ENCODE peak calls at places on chromosomes 16 and 17, in seven cellular contexts. W is mammary epithelial cell, P is colonic mucosa, S is adrenal gland, C is HFF-Myc, G is glutamatergic neuron, M is progenitor cell of endocrine pancreas. K is an unnamed sample.

GRCh38 chr16:57361384-57361783 is 2.8 kb downstream of the CCL22 start:
- DNase-seq in P (no peak), W (no peak), C (no peak), M (no peak), G (no peak), S (no peak), K (no peak)

GRCh38 chr17:46841561-46842379 is 9.6 kb upstream of the WNT9B start:
- DNase-seq in M (peak; percentile 58), C (no peak), G (peak; percentile 74), P (no peak), S (peak; percentile 31), W (no peak), K (peak; percentile 73)

GRCh38 chr17:68972119-68972704 is 17.0 kb upstream of the ABCA8 start:
- DNase-seq in S (peak; percentile 42), G (no peak), W (no peak), P (no peak), C (peak; percentile 20), M (no peak), K (peak; percentile 30)

GRCh38 chr16:69494993-69495392 is 70.6 kb downstream of the CYB5B start:
- DNase-seq in M (no peak), P (peak; percentile 32), W (no peak), G (no peak), C (no peak), S (peak; percentile 59), K (peak; percentile 43)

GRCh38 chr17:45841098-45841497 is 3.6 kb upstream of the SPPL2C start:
- DNase-seq in C (no peak), S (no peak), W (no peak), M (no peak), G (no peak), P (no peak), K (no peak)

GRCh38 chr16:1762196-1762878 is 9.0 kb downstream of the NME3 start:
- DNase-seq in G (no peak), S (no peak), M (no peak), C (no peak), W (no peak), P (no peak), K (no peak)

GRCh38 chr16:51577621-51578303 is 426.7 kb upstream of the SALL1 start:
- DNase-seq in M (no peak), C (no peak), S (no peak), G (no peak), W (peak; percentile 97), P (no peak), K (no peak)

GRCh38 chr17:72034000-72034399 is 86.8 kb upstream of the SOX9 start:
- DNase-seq in P (no peak), S (no peak), G (no peak), W (no peak), M (no peak), C (no peak), K (no peak)

GRCh38 chr16:2702871-2703745 is 16.9 kb downstream of the PRSS27 start:
- DNase-seq in M (no peak), S (peak; percentile 50), C (no peak), P (no peak), W (no peak), G (peak; percentile 14), K (no peak)

GRCh38 chr16:50876263-50876662 is 134.4 kb downstream of the CYLD start:
- DNase-seq in P (no peak), S (no peak), W (no peak), G (no peak), M (no peak), C (no peak), K (no peak)

GRCh38 chr17:48542956-48543853 is 1.7 kb downstream of the HOXB2 start:
- DNase-seq in G (peak; percentile 75), C (no peak), P (peak; percentile 62), S (peak; percentile 58), M (peak; percentile 39), W (peak; percentile 70), K (peak; percentile 61)
- TF ChIP-seq CTCF in G (peak; percentile 16), C (no peak), P (no peak), S (no peak), M (peak; percentile 43), W (peak; percentile 28), K (peak; percentile 28)

GRCh38 chr16:73011926-73012325 is 36.0 kb downstream of the ZFHX3 start:
- DNase-seq in W (no peak), C (no peak), M (no peak), P (no peak), S (no peak), G (no peak), K (no peak)
- TF ChIP-seq CTCF in W (no peak), C (no peak), M (no peak), P (no peak), S (no peak), G (no peak), K (no peak)

DNA sequence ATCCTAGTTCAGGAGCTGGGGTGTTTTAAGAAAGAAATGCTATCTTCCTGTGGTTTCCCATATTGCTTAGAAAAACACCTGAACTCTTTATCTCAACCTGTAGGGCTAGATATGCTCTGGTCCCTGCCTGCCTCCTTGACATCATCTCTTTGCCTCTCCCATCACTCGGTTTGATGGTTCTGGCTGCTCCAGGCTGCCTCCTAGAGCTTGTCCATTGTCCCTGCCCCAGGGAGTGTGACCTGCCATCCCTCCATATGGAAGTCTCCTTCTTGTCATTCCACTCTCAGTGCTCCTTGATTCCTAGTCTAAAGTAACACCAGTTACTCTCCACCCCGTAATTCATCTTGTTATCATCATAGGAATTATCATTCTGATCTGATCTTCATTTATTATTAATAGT is 369.0 kb upstream of the EEF2KMT start:
- DNase-seq in W (no peak), C (no peak), G (no peak), S (no peak), M (no peak), P (no peak), K (no peak)
- TF ChIP-seq CTCF in W (no peak), C (no peak), G (no peak), S (no peak), M (no peak), P (no peak), K (no peak)

DNA sequence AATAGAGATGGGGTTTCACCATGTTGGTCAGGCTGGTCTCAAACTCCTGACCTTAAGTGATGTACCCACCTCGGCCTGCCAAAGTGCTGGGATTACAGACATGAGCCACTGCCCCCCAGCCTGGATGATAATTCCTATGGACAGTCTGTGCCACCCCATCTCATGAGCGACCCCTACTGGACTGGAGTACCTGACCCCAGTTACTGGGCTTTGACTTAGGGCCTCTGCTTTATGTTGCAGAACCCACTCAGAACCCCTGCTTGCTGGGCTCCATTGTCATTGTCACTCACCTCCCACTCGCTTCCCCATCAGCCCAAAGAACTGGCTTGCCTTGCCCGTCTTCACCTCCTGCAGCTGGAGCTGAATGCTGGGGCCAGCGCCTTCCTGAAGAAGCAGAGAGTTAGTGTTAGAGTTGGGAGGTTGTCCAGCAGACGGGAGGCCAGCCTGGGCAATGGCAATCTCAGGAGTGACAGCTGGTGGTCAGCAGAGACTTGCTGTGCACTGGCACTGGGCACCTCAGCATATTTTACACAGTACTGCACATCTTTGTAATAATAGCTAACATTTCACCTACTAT is 4.0 kb downstream of the TAC4 start:
- DNase-seq in S (no peak), W (no peak), P (peak; percentile 47), G (no peak), M (no peak), C (no peak), K (peak; percentile 71)
- TF ChIP-seq CTCF in S (no peak), W (peak; percentile 43), P (peak; percentile 13), G (no peak), M (peak; percentile 25), C (peak; percentile 53), K (peak; percentile 43)

GRCh38 chr16:63292036-63292435 is 1255.8 kb upstream of the CDH8 start:
- DNase-seq in W (no peak), S (no peak), C (no peak), M (no peak), G (no peak), P (no peak), K (no peak)

GRCh38 chr16:63287411-63287810 is 1251.2 kb upstream of the CDH8 start:
- DNase-seq in C (no peak), G (no peak), W (peak; percentile 1), S (no peak), M (no peak), P (no peak), K (no peak)

GRCh38 chr16:63289834-63290460 is 1253.7 kb upstream of the CDH8 start:
- DNase-seq in S (peak; percentile 32), P (peak; percentile 38), M (peak; percentile 32), G (peak; percentile 69), C (no peak), W (no peak), K (peak; percentile 60)
- TF ChIP-seq CTCF in S (peak; percentile 61), P (peak; percentile 64), M (peak; percentile 96), G (peak; percentile 88), C (peak; percentile 47), W (peak; percentile 67), K (peak; percentile 79)